ENCODE peak calls at places on chromosomes 1 and 21, in six cellular contexts. One of them, this sample, is unnamed.

GRCh38 chr1:59146651-59147358 is 150.1 kb upstream of the FGGY start:
- DNase-seq in coronary artery: peak
- DNase-seq in mesenchymal stem cell: peak
- DNase-seq in upper lobe of right lung: peak
- DNase-seq in iPS DF 6.9: no peak
- DNase-seq in colonic mucosa: peak
- DNase-seq in this sample: no peak

GRCh38 chr1:14899686-14900085 is 253.9 kb upstream of the TMEM51 start:
- DNase-seq in coronary artery: no peak
- DNase-seq in mesenchymal stem cell: no peak
- DNase-seq in colonic mucosa: no peak
- DNase-seq in upper lobe of right lung: no peak
- DNase-seq in iPS DF 6.9: no peak
- DNase-seq in this sample: no peak

GRCh38 chr1:55287732-55288131 is 72.6 kb upstream of the USP24 start:
- DNase-seq in iPS DF 6.9: no peak
- DNase-seq in mesenchymal stem cell: no peak
- DNase-seq in coronary artery: no peak
- DNase-seq in colonic mucosa: no peak
- DNase-seq in upper lobe of right lung: no peak
- DNase-seq in this sample: no peak

GRCh38 chr1:179807691-179808485 is 64.8 kb downstream of the FAM163A start:
- DNase-seq in colonic mucosa: no peak
- DNase-seq in iPS DF 6.9: no peak
- DNase-seq in mesenchymal stem cell: peak
- DNase-seq in coronary artery: no peak
- DNase-seq in upper lobe of right lung: no peak
- DNase-seq in this sample: no peak

GRCh38 chr1:166166701-166167394 is at the start of gene FAM78B:
- DNase-seq in coronary artery: peak
- DNase-seq in iPS DF 6.9: no peak
- DNase-seq in upper lobe of right lung: peak
- DNase-seq in mesenchymal stem cell: peak
- DNase-seq in colonic mucosa: peak
- DNase-seq in this sample: peak

GRCh38 chr1:18556364-18556763 is 74.3 kb upstream of the PAX7 start:
- DNase-seq in coronary artery: no peak
- DNase-seq in upper lobe of right lung: no peak
- DNase-seq in mesenchymal stem cell: no peak
- DNase-seq in colonic mucosa: no peak
- DNase-seq in iPS DF 6.9: no peak
- DNase-seq in this sample: no peak

GRCh38 chr1:36040238-36040637 is 43.7 kb upstream of the TEKT2 start:
- DNase-seq in colonic mucosa: no peak
- DNase-seq in upper lobe of right lung: no peak
- DNase-seq in coronary artery: no peak
- DNase-seq in iPS DF 6.9: no peak
- DNase-seq in mesenchymal stem cell: no peak
- DNase-seq in this sample: no peak

GRCh38 chr1:173062156-173062938 is 11.6 kb upstream of the TNFSF18 start:
- DNase-seq in coronary artery: no peak
- DNase-seq in mesenchymal stem cell: peak
- DNase-seq in iPS DF 6.9: no peak
- DNase-seq in upper lobe of right lung: no peak
- DNase-seq in colonic mucosa: no peak
- DNase-seq in this sample: no peak

GRCh38 chr1:147273409-147274307 is 31.2 kb downstream of the CHD1L start:
- DNase-seq in upper lobe of right lung: no peak
- DNase-seq in iPS DF 6.9: peak
- DNase-seq in coronary artery: no peak
- DNase-seq in mesenchymal stem cell: peak
- DNase-seq in colonic mucosa: peak
- DNase-seq in this sample: peak

GRCh38 chr1:10444795-10445397 is 4.9 kb upstream of the CORT start:
- DNase-seq in upper lobe of right lung: no peak
- DNase-seq in coronary artery: no peak
- DNase-seq in colonic mucosa: no peak
- DNase-seq in mesenchymal stem cell: no peak
- DNase-seq in iPS DF 6.9: no peak
- DNase-seq in this sample: no peak

GRCh38 chr1:31007462-31007991 is 58.0 kb downstream of the PUM1 start:
- DNase-seq in mesenchymal stem cell: peak
- DNase-seq in coronary artery: no peak
- DNase-seq in upper lobe of right lung: no peak
- DNase-seq in colonic mucosa: no peak
- DNase-seq in iPS DF 6.9: no peak
- DNase-seq in this sample: no peak

GRCh38 chr1:165235158-165235776 is 121.2 kb downstream of the LMX1A start:
- DNase-seq in colonic mucosa: no peak
- DNase-seq in coronary artery: no peak
- DNase-seq in iPS DF 6.9: no peak
- DNase-seq in upper lobe of right lung: no peak
- DNase-seq in mesenchymal stem cell: no peak
- DNase-seq in this sample: no peak

DNA sequence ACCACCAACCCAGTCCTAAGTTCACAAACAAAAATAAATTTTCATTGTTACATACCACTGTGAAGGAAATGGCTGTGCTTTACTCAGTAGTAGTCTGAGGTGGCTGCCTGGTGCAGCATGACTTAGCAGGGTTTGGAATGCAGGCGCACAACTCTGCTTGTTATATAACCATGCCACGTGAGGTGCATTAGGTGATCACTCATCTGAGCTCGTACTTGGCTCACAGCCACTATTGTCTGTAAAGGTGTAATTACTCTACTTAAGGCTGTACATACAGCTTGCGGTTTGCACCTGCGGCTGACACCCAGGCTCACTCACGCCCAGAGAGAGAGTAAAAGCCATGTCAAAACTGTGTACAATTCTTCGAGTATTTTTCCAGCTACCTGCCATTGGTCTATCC is 599.4 kb downstream of the LTN1 start:
- DNase-seq in colonic mucosa: peak
- DNase-seq in mesenchymal stem cell: no peak
- DNase-seq in upper lobe of right lung: no peak
- DNase-seq in iPS DF 6.9: no peak
- DNase-seq in coronary artery: no peak
- DNase-seq in this sample: no peak
- H3K27ac ChIP-seq in colonic mucosa: no peak
- H3K27ac ChIP-seq in mesenchymal stem cell: no peak
- H3K27ac ChIP-seq in upper lobe of right lung: no peak
- H3K27ac ChIP-seq in iPS DF 6.9: no peak
- H3K27ac ChIP-seq in coronary artery: no peak
- H3K27ac ChIP-seq in this sample: no peak

GRCh38 chr1:77831566-77831965 is 52.1 kb downstream of the MIGA1 start:
- DNase-seq in upper lobe of right lung: no peak
- DNase-seq in iPS DF 6.9: no peak
- DNase-seq in mesenchymal stem cell: peak
- DNase-seq in colonic mucosa: no peak
- DNase-seq in coronary artery: no peak
- DNase-seq in this sample: no peak

GRCh38 chr1:77831976-77832695 is 52.7 kb downstream of the MIGA1 start:
- DNase-seq in iPS DF 6.9: no peak
- DNase-seq in colonic mucosa: no peak
- DNase-seq in mesenchymal stem cell: peak
- DNase-seq in upper lobe of right lung: no peak
- DNase-seq in coronary artery: no peak
- DNase-seq in this sample: no peak

GRCh38 chr1:77833521-77834100 is 54.2 kb downstream of the MIGA1 start:
- DNase-seq in coronary artery: no peak
- DNase-seq in mesenchymal stem cell: peak
- DNase-seq in upper lobe of right lung: no peak
- DNase-seq in colonic mucosa: no peak
- DNase-seq in iPS DF 6.9: no peak
- DNase-seq in this sample: no peak

GRCh38 chr1:77832889-77833288 is 53.4 kb downstream of the MIGA1 start:
- DNase-seq in colonic mucosa: no peak
- DNase-seq in mesenchymal stem cell: peak
- DNase-seq in upper lobe of right lung: no peak
- DNase-seq in coronary artery: no peak
- DNase-seq in iPS DF 6.9: no peak
- DNase-seq in this sample: no peak

GRCh38 chr1:77834771-77835334 is 53.6 kb upstream of the NEXN start:
- DNase-seq in colonic mucosa: peak
- DNase-seq in coronary artery: no peak
- DNase-seq in upper lobe of right lung: no peak
- DNase-seq in mesenchymal stem cell: peak
- DNase-seq in iPS DF 6.9: no peak
- DNase-seq in this sample: no peak
- H3K4me3 ChIP-seq in colonic mucosa: no peak
- H3K4me3 ChIP-seq in coronary artery: no peak
- H3K4me3 ChIP-seq in upper lobe of right lung: no peak
- H3K4me3 ChIP-seq in mesenchymal stem cell: no peak
- H3K4me3 ChIP-seq in iPS DF 6.9: no peak
- H3K4me3 ChIP-seq in this sample: no peak

GRCh38 chr1:201329801-201330200 is 46.5 kb downstream of the PKP1 start:
- DNase-seq in mesenchymal stem cell: peak
- DNase-seq in upper lobe of right lung: peak
- DNase-seq in colonic mucosa: no peak
- DNase-seq in iPS DF 6.9: no peak
- DNase-seq in coronary artery: no peak
- DNase-seq in this sample: no peak

GRCh38 chr1:201328576-201328975 is 45.3 kb downstream of the PKP1 start:
- DNase-seq in iPS DF 6.9: no peak
- DNase-seq in coronary artery: no peak
- DNase-seq in mesenchymal stem cell: no peak
- DNase-seq in colonic mucosa: no peak
- DNase-seq in upper lobe of right lung: peak
- DNase-seq in this sample: no peak

GRCh38 chr1:201330541-201330940 is 46.9 kb downstream of the TNNT2 start:
- DNase-seq in iPS DF 6.9: no peak
- DNase-seq in mesenchymal stem cell: no peak
- DNase-seq in upper lobe of right lung: peak
- DNase-seq in colonic mucosa: no peak
- DNase-seq in coronary artery: no peak
- DNase-seq in this sample: no peak

GRCh38 chr1:201327687-201328240 is 44.5 kb downstream of the PKP1 start:
- DNase-seq in coronary artery: no peak
- DNase-seq in upper lobe of right lung: peak
- DNase-seq in iPS DF 6.9: no peak
- DNase-seq in colonic mucosa: no peak
- DNase-seq in mesenchymal stem cell: no peak
- DNase-seq in this sample: no peak

GRCh38 chr1:201329286-201329685 is 46.0 kb downstream of the PKP1 start:
- DNase-seq in upper lobe of right lung: peak
- DNase-seq in mesenchymal stem cell: peak
- DNase-seq in coronary artery: no peak
- DNase-seq in iPS DF 6.9: no peak
- DNase-seq in colonic mucosa: no peak
- DNase-seq in this sample: no peak
- H3K27ac ChIP-seq in upper lobe of right lung: no peak
- H3K27ac ChIP-seq in mesenchymal stem cell: no peak
- H3K27ac ChIP-seq in coronary artery: no peak
- H3K27ac ChIP-seq in iPS DF 6.9: no peak
- H3K27ac ChIP-seq in colonic mucosa: no peak
- H3K27ac ChIP-seq in this sample: no peak

GRCh38 chr21:35367558-35367957 is 318.5 kb upstream of the RUNX1 start:
- DNase-seq in iPS DF 6.9: no peak
- DNase-seq in coronary artery: no peak
- DNase-seq in mesenchymal stem cell: no peak
- DNase-seq in upper lobe of right lung: no peak
- DNase-seq in colonic mucosa: peak
- DNase-seq in this sample: no peak
- H3K4me3 ChIP-seq in iPS DF 6.9: no peak
- H3K4me3 ChIP-seq in coronary artery: no peak
- H3K4me3 ChIP-seq in mesenchymal stem cell: no peak
- H3K4me3 ChIP-seq in upper lobe of right lung: no peak
- H3K4me3 ChIP-seq in colonic mucosa: no peak
- H3K4me3 ChIP-seq in this sample: no peak

GRCh38 chr1:50705699-50706098 is 254.4 kb downstream of the FAF1 start:
- DNase-seq in colonic mucosa: no peak
- DNase-seq in upper lobe of right lung: no peak
- DNase-seq in coronary artery: no peak
- DNase-seq in mesenchymal stem cell: no peak
- DNase-seq in iPS DF 6.9: no peak
- DNase-seq in this sample: no peak
- H3K27ac ChIP-seq in colonic mucosa: no peak
- H3K27ac ChIP-seq in upper lobe of right lung: no peak
- H3K27ac ChIP-seq in coronary artery: no peak
- H3K27ac ChIP-seq in mesenchymal stem cell: peak
- H3K27ac ChIP-seq in iPS DF 6.9: no peak
- H3K27ac ChIP-seq in this sample: no peak

GRCh38 chr1:231417503-231417902 is 4.6 kb downstream of the EGLN1 start:
- DNase-seq in iPS DF 6.9: no peak
- DNase-seq in colonic mucosa: no peak
- DNase-seq in coronary artery: no peak
- DNase-seq in mesenchymal stem cell: no peak
- DNase-seq in upper lobe of right lung: no peak
- DNase-seq in this sample: peak
- H3K4me3 ChIP-seq in iPS DF 6.9: no peak
- H3K4me3 ChIP-seq in colonic mucosa: no peak
- H3K4me3 ChIP-seq in coronary artery: peak
- H3K4me3 ChIP-seq in mesenchymal stem cell: peak
- H3K4me3 ChIP-seq in upper lobe of right lung: peak
- H3K4me3 ChIP-seq in this sample: peak

This sample was measured in HL-60.